ENCODE peak calls at places on chromosomes 7 and 10, in seven cellular contexts. D, Z, M, W, J, H and Y are unnamed samples. For H3K4me1, the result is how much of the 10 kb centered on the place peaks cover.

GRCh38 chr10:130127612-130128607 is 8.3 kb upstream of the GLRX3 start:
- DNase-seq in H (peak), Z (no peak), J (peak), D (peak), W (peak), M (peak), Y (peak)

GRCh38 chr7:110675383-110676103 is 415.4 kb upstream of the LRRN3 start:
- DNase-seq in H (no peak), J (no peak), W (no peak), D (no peak), M (no peak), Z (no peak), Y (no peak)

GRCh38 chr7:92357260-92357659 is 90.0 kb upstream of the GATAD1 start:
- DNase-seq in J (no peak), H (no peak), W (no peak), D (no peak), Z (no peak), M (no peak), Y (no peak)

GRCh38 chr7:97479740-97480290 is 252.1 kb upstream of the TAC1 start:
- DNase-seq in M (no peak), D (peak), H (peak), W (no peak), J (no peak), Z (no peak), Y (no peak)

GRCh38 chr7:1339611-1340010 is 106.9 kb downstream of the UNCX start:
- DNase-seq in J (no peak), W (no peak), Z (no peak), M (no peak), H (no peak), D (no peak), Y (no peak)

GRCh38 chr7:157425761-157426160 is 89.0 kb downstream of the DNAJB6 start:
- DNase-seq in H (no peak), J (no peak), Z (no peak), M (no peak), W (no peak), D (no peak), Y (no peak)

GRCh38 chr7:101846800-101847538 is 29.5 kb downstream of the CUX1 start:
- DNase-seq in J (no peak), Z (no peak), W (no peak), M (no peak), H (no peak), D (no peak), Y (no peak)

GRCh38 chr7:132899833-132900232 is 182.1 kb downstream of the CHCHD3 start:
- DNase-seq in J (no peak), W (no peak), H (no peak), M (no peak), D (no peak), Z (no peak), Y (no peak)

GRCh38 chr10:86756511-86757109 is at the start of gene BMPR1A:
- DNase-seq in W (no peak), D (peak), H (peak), Z (no peak), M (peak), J (no peak), Y (no peak)

GRCh38 chr7:30837581-30837980 is 66.4 kb downstream of the MINDY4 start:
- DNase-seq in J (no peak), M (no peak), D (no peak), W (no peak), H (no peak), Z (no peak), Y (no peak)

GRCh38 chr7:108598153-108598552 is 28.5 kb downstream of the DNAJB9 start:
- DNase-seq in D (no peak), Z (no peak), W (no peak), H (no peak), M (no peak), J (no peak), Y (no peak)

GRCh38 chr10:101005869-101006567 is 6.4 kb downstream of the LZTS2 start:
- DNase-seq in H (no peak), D (no peak), M (no peak), J (no peak), W (no peak), Z (no peak), Y (no peak)

GRCh38 chr10:96548589-96548988 is 34.9 kb upstream of the TLL2 start:
- DNase-seq in W (no peak), M (no peak), D (peak), J (no peak), H (no peak), Z (no peak), Y (no peak)

GRCh38 chr7:136685506-136685905 is 182.9 kb upstream of the CHRM2 start:
- DNase-seq in Z (no peak), M (no peak), H (peak), J (no peak), D (no peak), W (no peak), Y (no peak)

GRCh38 chr10:12902135-12902572 is 99.4 kb downstream of the CCDC3 start:
- DNase-seq in W (peak), H (peak), Z (no peak), D (peak), J (peak), M (peak), Y (peak)

GRCh38 chr7:77244222-77244934 is 44.8 kb upstream of the FGL2 start:
- DNase-seq in M (no peak), D (no peak), H (no peak), W (no peak), J (no peak), Z (no peak), Y (no peak)

GRCh38 chr7:13988011-13988410 is 1.5 kb downstream of the ETV1 start:
- DNase-seq in M (no peak), D (peak), J (no peak), W (no peak), Z (no peak), H (peak), Y (no peak)

GRCh38 chr7:106568680-106569499 is 92.1 kb downstream of the CCDC71L start:
- DNase-seq in D (no peak), J (no peak), Z (peak), H (no peak), M (peak), W (no peak), Y (no peak)

GRCh38 chr7:72706521-72706920 is 121.5 kb downstream of the TYW1B start:
- DNase-seq in M (no peak), J (no peak), Z (no peak), D (no peak), H (no peak), W (no peak), Y (no peak)

GRCh38 chr10:24957624-24958435 is 5.4 kb upstream of the PRTFDC1 start:
- DNase-seq in D (no peak), Z (no peak), W (no peak), J (no peak), M (no peak), H (no peak), Y (no peak)

GRCh38 chr7:831596-832291 is 532 bp upstream of the SUN1 start:
- DNase-seq in Z (no peak), H (no peak), J (peak), D (peak), W (peak), M (no peak), Y (no peak)

GRCh38 chr7:32586291-32587221 is 91.3 kb downstream of the AVL9 start:
- DNase-seq in J (no peak), H (no peak), D (no peak), Z (no peak), W (no peak), M (no peak), Y (no peak)

GRCh38 chr7:108374899-108375298 is 81.3 kb downstream of the NRCAM start:
- DNase-seq in Z (no peak), M (no peak), D (no peak), W (no peak), J (no peak), H (no peak), Y (no peak)

GRCh38 chr7:66504131-66504530 is 124.5 kb upstream of the KCTD7 start:
- DNase-seq in W (no peak), M (no peak), Z (no peak), D (no peak), J (no peak), H (no peak), Y (no peak)

GRCh38 chr7:80458822-80459725 is 52.8 kb downstream of the GNAT3 start:
- DNase-seq in M (no peak), D (no peak), J (no peak), Z (no peak), H (no peak), W (no peak), Y (no peak)

GRCh38 chr7:117250245-117250644 is 72.6 kb downstream of the WNT2 start:
- DNase-seq in H (no peak), Z (no peak), M (no peak), J (no peak), D (no peak), W (no peak), Y (no peak)

GRCh38 chr10:36676321-36677169 is 448.9 kb upstream of the ANKRD30A start:
- DNase-seq in J (no peak), W (no peak), H (no peak), Z (no peak), D (peak), M (no peak), Y (no peak)

DNA sequence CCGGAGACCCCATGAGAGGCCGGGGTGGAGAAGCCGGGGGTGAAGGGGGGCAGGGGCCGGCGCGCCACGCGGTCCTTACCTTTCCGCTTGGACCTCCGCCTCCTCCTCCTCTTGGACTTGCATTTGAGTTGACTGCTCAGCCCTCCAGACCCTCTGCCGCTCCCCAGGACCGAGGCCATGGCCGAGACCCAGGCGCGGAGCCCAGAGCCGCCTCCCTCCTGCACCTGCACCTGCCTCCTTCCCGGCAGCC is 428 bp downstream of the ADARB2 start:
- DNase-seq in W (no peak), D (no peak), J (no peak), Z (no peak), M (no peak), H (no peak), Y (no peak)
- H3K4me3 ChIP-seq in W (no peak), D (peak), J (no peak), Z (peak), M (no peak), H (peak), Y (no peak)

GRCh38 chr10:15808204-15808797 is 52.0 kb downstream of the MINDY3 start:
- DNase-seq in M (no peak), Z (no peak), W (no peak), D (no peak), H (no peak), J (no peak), Y (no peak)
- H3K27ac ChIP-seq in M (no peak), Z (no peak), W (no peak), D (no peak), H (no peak), J (no peak), Y (no peak)

DNA sequence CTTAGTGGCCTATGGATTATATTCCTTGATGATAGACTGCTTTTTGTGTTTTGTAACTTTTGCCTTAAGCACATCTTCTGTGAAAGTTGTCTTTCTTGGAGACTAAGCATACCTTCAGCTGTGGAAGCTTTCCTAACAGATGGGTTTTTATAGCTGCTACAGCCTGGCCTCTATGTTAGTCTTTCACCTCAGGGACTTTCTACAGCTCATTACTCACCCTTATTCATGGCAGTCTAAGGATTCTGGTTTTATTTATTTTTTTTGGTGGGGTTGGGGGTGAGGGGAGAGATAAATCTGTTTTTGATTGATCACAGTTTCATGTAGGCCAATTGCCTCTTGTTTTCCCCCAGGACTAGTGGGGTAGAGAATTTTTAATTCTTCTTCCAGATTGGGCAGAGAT is 219.9 kb downstream of the DKK1 start:
- DNase-seq in D (no peak), M (no peak), Z (no peak), J (no peak), W (no peak), H (no peak), Y (no peak)
- H3K4me1 ChIP-seq in D (under half), M (under half), Z (under half), J (under half), W (under half), H (under half), Y (under half)

GRCh38 chr10:110075726-110076125 is 67.9 kb downstream of the ADD3 start:
- DNase-seq in J (no peak), H (no peak), D (no peak), M (no peak), Z (no peak), W (no peak), Y (no peak)
- H3K4me3 ChIP-seq in J (peak), H (no peak), D (no peak), M (no peak), Z (no peak), W (no peak), Y (no peak)

GRCh38 chr10:7153750-7154149 is 257.1 kb downstream of the SFMBT2 start:
- DNase-seq in H (no peak), M (no peak), D (no peak), J (no peak), Z (no peak), W (no peak), Y (no peak)
- H3K27ac ChIP-seq in H (no peak), M (no peak), D (no peak), J (no peak), Z (no peak), W (no peak), Y (no peak)

GRCh38 chr7:50339990-50340500 is 35.5 kb downstream of the IKZF1 start:
- DNase-seq in Z (no peak), J (peak), D (no peak), H (no peak), W (peak), M (no peak), Y (no peak)
- H3K4me1 ChIP-seq in Z (under half), J (half or more), D (under half), H (under half), W (half or more), M (under half), Y (half or more)

GRCh38 chr10:30783939-30784500 is 154.5 kb upstream of the LYZL2 start:
- DNase-seq in H (peak), Z (peak), J (peak), D (peak), W (peak), M (peak), Y (peak)
- H3K4me3 ChIP-seq in H (peak), Z (peak), J (peak), D (peak), W (peak), M (peak), Y (peak)

DNA sequence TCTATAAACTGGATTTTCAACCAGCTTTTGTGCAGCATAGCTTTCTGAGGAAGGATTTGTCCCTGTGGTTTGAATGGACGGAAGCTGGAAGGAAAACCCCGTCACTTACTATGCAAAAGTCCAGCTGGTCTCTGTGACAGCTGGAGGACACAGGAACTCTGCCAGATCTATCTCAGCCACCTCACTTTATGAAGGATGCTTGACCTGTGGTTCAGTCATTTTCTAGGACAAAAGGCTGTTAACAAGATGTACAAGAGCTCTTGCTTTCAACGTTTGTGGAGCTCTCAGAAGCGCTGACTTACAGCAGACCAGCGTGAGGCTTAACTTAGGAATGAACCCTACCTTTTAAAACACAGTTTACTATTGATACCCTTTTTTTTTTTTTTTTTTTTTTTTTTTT is 90.8 kb downstream of the CREM start:
- DNase-seq in D (peak), W (no peak), Z (no peak), J (no peak), H (no peak), M (no peak), Y (no peak)
- H3K27ac ChIP-seq in D (peak), W (no peak), Z (no peak), J (no peak), H (no peak), M (no peak), Y (no peak)

GRCh38 chr10:118052816-118053215 is 6.1 kb upstream of the RAB11FIP2 start:
- DNase-seq in H (no peak), W (no peak), M (no peak), Z (no peak), D (no peak), J (no peak), Y (no peak)

GRCh38 chr10:118057351-118057750 is 10.6 kb upstream of the RAB11FIP2 start:
- DNase-seq in J (no peak), W (no peak), Z (no peak), M (no peak), D (no peak), H (peak), Y (no peak)

DNA sequence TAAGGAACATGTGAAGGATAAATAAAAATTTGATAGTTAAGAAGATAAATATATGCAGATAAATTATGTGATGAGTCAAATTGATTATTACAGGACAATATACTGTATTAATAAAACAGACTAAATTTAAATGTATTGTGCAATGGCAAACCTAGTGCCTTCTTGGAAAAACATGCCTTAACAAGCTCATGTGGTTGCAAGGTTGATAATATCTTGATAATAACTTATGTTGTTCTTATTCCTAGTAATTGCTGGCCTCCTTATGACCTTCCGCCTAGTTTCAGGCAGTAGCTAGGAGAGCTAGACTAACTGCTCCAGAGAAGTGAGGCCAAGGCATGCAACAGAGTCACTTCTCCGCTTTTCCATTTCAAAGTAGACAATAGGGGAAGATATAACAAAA is 7.6 kb upstream of the RAB11FIP2 start:
- DNase-seq in H (no peak), W (no peak), M (no peak), Z (no peak), D (no peak), J (no peak), Y (no peak)
- H3K4me1 ChIP-seq in H (under half), W (under half), M (under half), Z (under half), D (under half), J (under half), Y (under half)